ENCODE peak calls at places on chromosomes 1 and 21, in five cellular contexts. J is heart right ventricle, L is suprapubic skin, N is A549, K is pancreas. S is an unnamed sample.
A peak's percentile ranks its signal among the peaks of the same experiment; 100 is the strongest.

GRCh38 chr1:31585736-31586365 is 9.5 kb downstream of the TINAGL1 start:
- DNase-seq in J (no peak), L (no peak), N (no peak), K (no peak), S (no peak)

GRCh38 chr1:184244962-184245361 is 141.9 kb upstream of the C1orf21 start:
- DNase-seq in J (no peak), L (no peak), N (no peak), K (no peak), S (no peak)

GRCh38 chr1:57470028-57470427 is 46.2 kb upstream of the DAB1 start:
- DNase-seq in J (no peak), L (no peak), N (no peak), K (no peak), S (no peak)

GRCh38 chr1:199665371-199665770 is 362.1 kb upstream of the NR5A2 start:
- DNase-seq in J (no peak), L (no peak), N (no peak), K (no peak), S (no peak)

GRCh38 chr1:224178894-224179293 is 4.1 kb upstream of the DEGS1 start:
- DNase-seq in J (no peak), L (no peak), N (no peak), K (no peak), S (no peak)

GRCh38 chr21:45283611-45284455 is 3.9 kb downstream of the POFUT2 start:
- DNase-seq in J (no peak), L (peak; percentile 75), N (no peak), K (peak; percentile 8), S (no peak)

GRCh38 chr1:239912471-239912870 is 179.2 kb upstream of the FMN2 start:
- DNase-seq in J (no peak), L (no peak), N (no peak), K (no peak), S (no peak)

GRCh38 chr1:52602328-52603300 is at the start of gene GPX7:
- DNase-seq in J (peak; percentile 49), L (no peak), N (no peak), K (peak; percentile 43), S (no peak)

GRCh38 chr1:223654083-223654482 is 11.4 kb downstream of the CAPN8 start:
- DNase-seq in J (no peak), L (no peak), N (peak; percentile 67), K (no peak), S (no peak)

GRCh38 chr1:42861014-42861399 is 14.6 kb downstream of the ZNF691 start:
- DNase-seq in J (no peak), L (no peak), N (no peak), K (no peak), S (no peak)
- H3K9me3 ChIP-seq in J (peaks cover 7% of the 10 kb centered on the region), L (no peaks in the 10 kb centered on the region), N (no peaks in the 10 kb centered on the region), K (no peaks in the 10 kb centered on the region), S (no peaks in the 10 kb centered on the region)

GRCh38 chr1:9689971-9690381 is 38.4 kb downstream of the PIK3CD start:
- DNase-seq in J (peak; percentile 28), L (no peak), N (no peak), K (peak; percentile 39), S (peak; percentile 56)
- H3K27ac ChIP-seq in J (no peak overlapping the region), L (peak overlapping the region; percentile 7), N (peak overlapping the region; percentile 71), K (no peak overlapping the region), S (peak overlapping the region; percentile 51)

GRCh38 chr1:206814716-206815341 is 42.5 kb upstream of the IL10 start:
- DNase-seq in J (peak; percentile 34), L (no peak), N (no peak), K (no peak), S (no peak)
- H3K9me3 ChIP-seq in J (peaks cover 14% of the 10 kb centered on the region), L (peaks cover 4% of the 10 kb centered on the region), N (peaks cover 15% of the 10 kb centered on the region), K (no peaks in the 10 kb centered on the region), S (peaks cover 4% of the 10 kb centered on the region)

DNA sequence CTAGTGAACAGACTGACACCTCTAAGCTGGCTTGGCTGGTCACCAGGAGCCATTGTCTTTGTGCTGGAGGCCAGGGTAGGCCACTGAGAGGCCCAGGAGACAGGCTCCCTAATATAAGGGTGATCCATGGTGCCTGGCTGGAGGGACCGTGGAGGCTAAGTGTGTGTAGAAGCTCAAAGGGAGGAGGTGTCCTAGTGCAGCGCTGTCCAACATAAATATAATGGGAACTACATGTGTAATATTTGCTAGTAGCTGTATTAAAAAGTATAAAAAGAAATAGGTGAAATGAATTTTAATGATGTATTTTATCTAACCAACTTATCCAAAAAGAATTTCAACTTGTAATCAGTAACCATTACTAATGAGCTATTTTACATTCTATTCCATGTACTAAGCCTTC is 35.0 kb downstream of the SOX13 start:
- DNase-seq in J (no peak), L (no peak), N (no peak), K (no peak), S (no peak)
- H3K27ac ChIP-seq in J (no peak overlapping the region), L (peak overlapping the region; percentile 14), N (no peak overlapping the region), K (no peak overlapping the region), S (no peak overlapping the region)

GRCh38 chr1:227654858-227655752 is 80.0 kb downstream of the JMJD4 start:
- DNase-seq in J (no peak), L (no peak), N (no peak), K (no peak), S (no peak)

GRCh38 chr1:227654431-227654830 is 80.7 kb downstream of the JMJD4 start:
- DNase-seq in J (no peak), L (no peak), N (no peak), K (no peak), S (no peak)
- H3K9me3 ChIP-seq in J (peaks cover 100% of the 10 kb centered on the region), L (peaks cover 66% of the 10 kb centered on the region), N (peaks cover 94% of the 10 kb centered on the region), K (no peaks in the 10 kb centered on the region), S (peaks cover 99% of the 10 kb centered on the region)

GRCh38 chr1:244851546-244852231 is 12.7 kb downstream of the HNRNPU start:
- DNase-seq in J (no peak), L (no peak), N (no peak), K (no peak), S (no peak)
- H3K27ac ChIP-seq in J (no peak overlapping the region), L (no peak overlapping the region), N (no peak overlapping the region), K (no peak overlapping the region), S (no peak overlapping the region)